ENCODE peak calls at places on chromosome 5, in ten cellular contexts. I is GM23338, M is fibroblast of mammary gland, D is Calu3, P is tibial nerve, C is hepatocyte, S is chondrocyte, R is adrenal gland, Z is MM.1S, J is RWPE1. F is an unnamed sample.

GRCh38 chr5:135045488-135045887 is 11.5 kb upstream of the PITX1 start:
- DNase-seq in I (no peak), M (no peak), D (no peak), P (no peak), C (no peak), S (peak), R (no peak), Z (peak), J (no peak), F (no peak)

GRCh38 chr5:131279209-131279608 is 15.4 kb downstream of the CDC42SE2 start:
- DNase-seq in I (no peak), M (no peak), D (no peak), P (no peak), C (no peak), S (no peak), R (no peak), Z (no peak), J (no peak), F (no peak)

GRCh38 chr5:44294492-44294891 is 94.7 kb downstream of the FGF10 start:
- DNase-seq in I (no peak), M (peak), D (no peak), P (peak), C (no peak), S (no peak), R (peak), Z (no peak), J (no peak), F (no peak)

GRCh38 chr5:17436345-17436744 is 61.7 kb upstream of the TAF11L2 start:
- DNase-seq in I (no peak), M (no peak), D (no peak), P (no peak), C (no peak), S (no peak), R (no peak), Z (no peak), J (no peak), F (no peak)

GRCh38 chr5:138724470-138725146 is 28.6 kb upstream of the CTNNA1 start:
- DNase-seq in I (peak), M (peak), D (peak), P (no peak), C (no peak), S (no peak), R (peak), Z (no peak), J (peak), F (no peak)

GRCh38 chr5:96483878-96484277 is 50.8 kb upstream of the PCSK1 start:
- DNase-seq in I (peak), M (peak), D (peak), P (no peak), C (peak), S (no peak), R (no peak), Z (peak), J (peak), F (no peak)

GRCh38 chr5:79806741-79807140 is 117.1 kb downstream of the CMYA5 start:
- DNase-seq in I (peak), M (peak), D (no peak), P (no peak), C (no peak), S (no peak), R (no peak), Z (no peak), J (no peak), F (no peak)

GRCh38 chr5:159104759-159105317 is 5.1 kb upstream of the EBF1 start:
- DNase-seq in I (peak), M (no peak), D (no peak), P (no peak), C (no peak), S (peak), R (no peak), Z (no peak), J (no peak), F (no peak)

GRCh38 chr5:502325-503079 is 21.7 kb downstream of the SLC9A3 start:
- DNase-seq in I (peak), M (no peak), D (no peak), P (no peak), C (no peak), S (no peak), R (no peak), Z (no peak), J (no peak), F (no peak)

GRCh38 chr5:54651482-54652076 is 134.0 kb downstream of the SNX18 start:
- DNase-seq in I (no peak), M (peak), D (peak), P (peak), C (peak), S (no peak), R (peak), Z (no peak), J (peak), F (no peak)

GRCh38 chr5:171484460-171484899 is 65.0 kb downstream of the FGF18 start:
- DNase-seq in I (peak), M (peak), D (peak), P (peak), C (no peak), S (no peak), R (peak), Z (peak), J (peak), F (no peak)

GRCh38 chr5:169547508-169547907 is 36.1 kb upstream of the SPDL1 start:
- DNase-seq in I (no peak), M (no peak), D (no peak), P (no peak), C (peak), S (no peak), R (no peak), Z (no peak), J (no peak), F (no peak)

GRCh38 chr5:42675602-42676001 is 81.0 kb upstream of the CCDC152 start:
- DNase-seq in I (no peak), M (no peak), D (no peak), P (no peak), C (no peak), S (no peak), R (no peak), Z (peak), J (no peak), F (no peak)

GRCh38 chr5:78265163-78265562 is 29.3 kb downstream of the AP3B1 start:
- DNase-seq in I (no peak), M (no peak), D (no peak), P (no peak), C (no peak), S (no peak), R (no peak), Z (no peak), J (no peak), F (no peak)

GRCh38 chr5:109328626-109329025 is 81.1 kb downstream of the PJA2 start:
- DNase-seq in I (no peak), M (peak), D (no peak), P (no peak), C (no peak), S (no peak), R (no peak), Z (no peak), J (no peak), F (no peak)

GRCh38 chr5:13735686-13736085 is 208.8 kb downstream of the DNAH5 start:
- DNase-seq in I (peak), M (no peak), D (no peak), P (no peak), C (no peak), S (no peak), R (no peak), Z (no peak), J (no peak), F (no peak)

GRCh38 chr5:59999056-59999455 is 105.5 kb upstream of the PDE4D start:
- DNase-seq in I (peak), M (no peak), D (no peak), P (no peak), C (peak), S (no peak), R (no peak), Z (no peak), J (no peak), F (no peak)

GRCh38 chr5:100142607-100143006 is 392.6 kb upstream of the FAM174A start:
- DNase-seq in I (no peak), M (no peak), D (no peak), P (no peak), C (no peak), S (no peak), R (no peak), Z (no peak), J (no peak), F (no peak)

GRCh38 chr5:147339313-147339712 is 104.5 kb downstream of the STK32A start:
- DNase-seq in I (no peak), M (no peak), D (no peak), P (no peak), C (no peak), S (no peak), R (no peak), Z (no peak), J (no peak), F (no peak)
- TF ChIP-seq CTCF in I (peak), M (no peak), D (no peak), P (no peak), C (no peak), S (no peak), R (no peak), Z (no peak), J (no peak), F (no peak)

DNA sequence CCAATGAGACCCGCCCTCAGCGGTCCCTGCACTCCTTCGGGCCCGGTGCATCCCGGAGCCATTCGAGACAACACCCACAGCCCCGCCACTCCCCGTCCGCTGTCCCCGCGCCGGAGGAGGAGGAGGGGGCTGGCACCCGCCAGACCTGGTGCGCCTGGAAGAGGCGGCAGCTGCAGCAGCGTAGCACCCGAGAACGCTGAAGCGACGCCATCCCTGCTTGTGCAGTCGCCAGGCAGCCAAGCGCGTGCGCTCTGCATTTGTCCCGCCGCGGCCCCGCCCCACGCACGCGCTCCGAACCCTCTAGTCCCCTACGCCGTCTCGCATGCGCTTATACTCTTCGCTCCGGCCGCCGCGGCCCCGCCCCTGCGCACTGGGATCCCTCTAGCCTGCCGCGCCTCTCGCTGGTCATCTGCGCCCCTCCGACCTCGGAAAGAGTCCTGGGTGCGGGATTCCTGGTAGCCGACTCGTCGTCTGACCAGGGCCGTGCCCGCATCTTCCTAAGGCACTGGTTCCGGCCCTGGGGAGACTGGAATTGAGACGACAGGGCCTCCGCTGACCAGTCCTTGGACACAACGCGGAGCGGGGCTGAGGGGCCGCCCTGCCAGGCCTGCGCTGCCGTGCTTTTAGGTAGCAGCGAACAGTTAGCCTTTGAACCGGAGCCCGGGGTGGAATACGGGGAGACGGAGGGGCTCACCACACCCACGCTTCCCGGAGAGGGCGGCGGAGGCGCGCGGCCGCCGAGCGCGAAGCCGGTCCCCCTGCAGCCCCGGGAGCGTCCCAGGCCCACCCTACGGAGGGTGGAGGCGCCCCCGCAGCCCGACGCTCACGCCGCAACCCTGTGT is at the start of gene MRNIP:
- DNase-seq in I (peak), M (peak), D (peak), P (peak), C (peak), S (peak), R (peak), Z (peak), J (peak), F (peak)
- TF ChIP-seq CTCF in I (no peak), M (no peak), D (no peak), P (no peak), C (no peak), S (peak), R (no peak), Z (no peak), J (no peak), F (no peak)

GRCh38 chr5:74056102-74056788 is 430.2 kb downstream of the ARHGEF28 start:
- DNase-seq in I (no peak), M (no peak), D (no peak), P (no peak), C (no peak), S (no peak), R (no peak), Z (no peak), J (no peak), F (no peak)

GRCh38 chr5:74052441-74052840 is 426.4 kb downstream of the ARHGEF28 start:
- DNase-seq in I (no peak), M (no peak), D (no peak), P (no peak), C (no peak), S (no peak), R (no peak), Z (no peak), J (peak), F (no peak)

GRCh38 chr5:74055446-74056097 is 429.6 kb downstream of the ARHGEF28 start:
- DNase-seq in I (no peak), M (no peak), D (no peak), P (no peak), C (no peak), S (no peak), R (no peak), Z (no peak), J (no peak), F (no peak)

GRCh38 chr5:74054139-74054538 is 428.1 kb downstream of the ARHGEF28 start:
- DNase-seq in I (no peak), M (no peak), D (no peak), P (no peak), C (no peak), S (no peak), R (no peak), Z (no peak), J (no peak), F (no peak)

GRCh38 chr5:74056789-74057164 is 430.8 kb downstream of the ARHGEF28 start:
- DNase-seq in I (peak), M (peak), D (peak), P (no peak), C (peak), S (no peak), R (peak), Z (peak), J (peak), F (no peak)
- TF ChIP-seq CTCF in I (peak), M (peak), D (peak), P (no peak), C (peak), S (peak), R (peak), Z (peak), J (peak), F (peak)

GRCh38 chr5:10365800-10366199 is 12.3 kb downstream of the MARCHF6 start:
- DNase-seq in I (no peak), M (no peak), D (no peak), P (no peak), C (no peak), S (no peak), R (no peak), Z (no peak), J (no peak), F (no peak)
- TF ChIP-seq CTCF in I (no peak), M (no peak), D (no peak), P (no peak), C (no peak), S (no peak), R (no peak), Z (no peak), J (no peak), F (no peak)

GRCh38 chr5:177454397-177455035 is 7.9 kb downstream of the PRR7 start:
- DNase-seq in I (peak), M (peak), D (peak), P (peak), C (peak), S (no peak), R (peak), Z (peak), J (peak), F (peak)
- TF ChIP-seq CTCF in I (peak), M (peak), D (peak), P (peak), C (peak), S (peak), R (peak), Z (peak), J (peak), F (peak)

GRCh38 chr5:40442346-40442745 is 237.4 kb upstream of the PTGER4 start:
- DNase-seq in I (no peak), M (peak), D (peak), P (no peak), C (peak), S (no peak), R (no peak), Z (no peak), J (no peak), F (no peak)

GRCh38 chr5:40441733-40442132 is 238.0 kb upstream of the PTGER4 start:
- DNase-seq in I (no peak), M (no peak), D (peak), P (no peak), C (peak), S (no peak), R (no peak), Z (peak), J (no peak), F (no peak)

GRCh38 chr5:40432836-40433235 is 246.9 kb upstream of the PTGER4 start:
- DNase-seq in I (peak), M (no peak), D (no peak), P (no peak), C (no peak), S (no peak), R (no peak), Z (no peak), J (no peak), F (no peak)

GRCh38 chr5:40436535-40437237 is 243.0 kb upstream of the PTGER4 start:
- DNase-seq in I (no peak), M (no peak), D (no peak), P (no peak), C (no peak), S (no peak), R (no peak), Z (no peak), J (no peak), F (no peak)

GRCh38 chr5:40437452-40437861 is 242.3 kb upstream of the PTGER4 start:
- DNase-seq in I (no peak), M (peak), D (peak), P (no peak), C (peak), S (no peak), R (no peak), Z (no peak), J (peak), F (no peak)
- TF ChIP-seq CTCF in I (no peak), M (no peak), D (no peak), P (no peak), C (no peak), S (no peak), R (no peak), Z (no peak), J (no peak), F (no peak)

GRCh38 chr5:35166043-35166442 is 64.2 kb downstream of the PRLR start:
- DNase-seq in I (no peak), M (no peak), D (no peak), P (no peak), C (no peak), S (no peak), R (no peak), Z (no peak), J (no peak), F (no peak)
- TF ChIP-seq CTCF in I (peak), M (peak), D (no peak), P (no peak), C (no peak), S (peak), R (no peak), Z (peak), J (no peak), F (peak)

GRCh38 chr5:136776022-136776927 is 410.9 kb upstream of the TRPC7 start:
- DNase-seq in I (no peak), M (no peak), D (no peak), P (no peak), C (peak), S (no peak), R (no peak), Z (no peak), J (no peak), F (no peak)

GRCh38 chr5:136781464-136781863 is 416.1 kb upstream of the TRPC7 start:
- DNase-seq in I (no peak), M (peak), D (no peak), P (no peak), C (no peak), S (no peak), R (no peak), Z (no peak), J (no peak), F (no peak)

GRCh38 chr5:136780518-136780917 is 415.2 kb upstream of the TRPC7 start:
- DNase-seq in I (peak), M (no peak), D (no peak), P (no peak), C (no peak), S (no peak), R (no peak), Z (no peak), J (no peak), F (no peak)
- TF ChIP-seq CTCF in I (peak), M (no peak), D (no peak), P (no peak), C (peak), S (no peak), R (no peak), Z (no peak), J (no peak), F (no peak)

DNA sequence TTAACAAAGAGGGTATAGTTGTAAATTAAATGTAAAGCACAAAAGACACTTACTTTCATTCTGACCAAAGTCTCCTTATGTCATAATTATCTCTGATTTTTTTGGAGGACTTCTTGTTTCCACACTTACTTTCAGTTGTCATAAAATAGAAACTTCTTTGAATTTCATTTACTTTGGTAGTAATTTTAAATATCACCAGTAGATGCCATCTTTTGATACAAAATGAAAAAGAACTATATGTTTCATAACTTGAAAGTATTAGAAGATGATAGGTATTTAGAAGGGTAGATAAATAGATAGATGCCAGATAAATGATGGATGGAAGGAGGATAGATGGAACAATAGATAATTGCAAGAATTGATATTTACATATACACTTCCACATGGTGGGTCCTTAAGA is 1865.3 kb upstream of the CDH9 start:
- DNase-seq in I (no peak), M (no peak), D (no peak), P (no peak), C (no peak), S (no peak), R (no peak), Z (no peak), J (no peak), F (no peak)
- TF ChIP-seq CTCF in I (no peak), M (no peak), D (no peak), P (no peak), C (peak), S (peak), R (no peak), Z (no peak), J (peak), F (peak)

GRCh38 chr5:142141463-142141862 is 32.9 kb downstream of the NDFIP1 start:
- DNase-seq in I (no peak), M (no peak), D (no peak), P (no peak), C (no peak), S (no peak), R (no peak), Z (no peak), J (no peak), F (no peak)
- TF ChIP-seq CTCF in I (peak), M (no peak), D (no peak), P (no peak), C (peak), S (peak), R (no peak), Z (peak), J (no peak), F (peak)

F was measured in type B pancreatic cell.